ENCODE peak calls at places on chromosomes 11 and 22, in eight cellular contexts. T is IMR-90; H is NCI-H2029 treated with DMSO at 0.1 percent for 48 hours; X is astrocyte of the spinal cord; G is activated naive CD4-positive, alpha-beta T cell; D is left ventricle myocardium inferior; B is EL; C is choroid plexus epithelial cell. F is an unnamed sample.

GRCh38 chr11:61814242-61814957 is 2.4 kb downstream of the FADS1 start:
- DNase-seq in B (peak), H (no peak), C (peak), T (no peak), D (no peak), X (no peak), G (no peak), F (no peak)

GRCh38 chr11:12802418-12803085 is 128.3 kb downstream of the TEAD1 start:
- DNase-seq in X (peak), C (peak), H (peak), B (peak), D (no peak), G (no peak), T (peak), F (peak)

GRCh38 chr11:60428517-60428916 is 855 bp upstream of the MS4A5 start:
- DNase-seq in H (peak), C (no peak), B (no peak), D (no peak), T (no peak), G (no peak), X (no peak), F (no peak)

GRCh38 chr11:133306019-133306418 is 226.3 kb downstream of the OPCML start:
- DNase-seq in H (no peak), C (no peak), T (no peak), B (no peak), X (no peak), D (no peak), G (no peak), F (no peak)

GRCh38 chr22:31278643-31279326 is 13.5 kb downstream of the PIK3IP1 start:
- DNase-seq in H (no peak), X (no peak), G (no peak), D (no peak), C (peak), B (no peak), T (no peak), F (no peak)

GRCh38 chr11:74687237-74688005 is 43.8 kb downstream of the CHRDL2 start:
- DNase-seq in C (no peak), T (peak), H (no peak), X (peak), B (peak), D (no peak), G (no peak), F (no peak)

GRCh38 chr22:46071451-46072029 is 78.8 kb upstream of the PPARA start:
- DNase-seq in C (peak), T (peak), G (peak), H (peak), B (peak), D (peak), X (peak), F (peak)

GRCh38 chr22:22915670-22916035 is 28.0 kb downstream of the IGLL5 start:
- DNase-seq in H (no peak), X (no peak), T (no peak), D (no peak), B (no peak), G (no peak), C (no peak), F (peak)

GRCh38 chr11:110297726-110298297 is 1.4 kb upstream of the RDX start:
- DNase-seq in B (no peak), G (no peak), D (no peak), X (no peak), T (no peak), H (no peak), C (peak), F (no peak)

GRCh38 chr11:122068096-122068495 is 47.9 kb downstream of the BLID start:
- DNase-seq in T (no peak), D (no peak), X (no peak), H (no peak), C (no peak), G (no peak), B (no peak), F (no peak)

GRCh38 chr22:23450434-23450795 is 129.7 kb downstream of the IGLL1 start:
- DNase-seq in C (no peak), B (no peak), H (no peak), X (no peak), T (no peak), G (no peak), D (no peak), F (no peak)

GRCh38 chr11:73760066-73760679 is 701 bp downstream of the RAB6A start:
- DNase-seq in X (peak), C (peak), B (peak), H (no peak), G (no peak), T (peak), D (peak), F (peak)

GRCh38 chr11:2775083-2775625 is 75.4 kb upstream of the KCNQ1OT1 start:
- DNase-seq in G (no peak), C (no peak), D (no peak), X (no peak), H (no peak), T (no peak), B (no peak), F (peak)

GRCh38 chr11:35714882-35715612 is 52.5 kb downstream of the TRIM44 start:
- DNase-seq in G (no peak), H (no peak), X (peak), D (no peak), C (peak), T (peak), B (peak), F (no peak)

GRCh38 chr11:64144587-64145295 is 21.2 kb downstream of the MACROD1 start:
- DNase-seq in B (no peak), X (no peak), H (no peak), T (no peak), G (no peak), D (no peak), C (no peak), F (no peak)

GRCh38 chr22:29071261-29072045 is 1.4 kb upstream of the KREMEN1 start:
- DNase-seq in D (no peak), X (peak), G (no peak), T (peak), B (peak), C (peak), H (no peak), F (peak)

GRCh38 chr11:87281496-87281895 is 243.8 kb downstream of the TMEM135 start:
- DNase-seq in X (peak), C (peak), H (no peak), B (peak), G (no peak), D (no peak), T (peak), F (no peak)

GRCh38 chr22:48075604-48076400 is 1313.4 kb downstream of the TBC1D22A start:
- DNase-seq in D (no peak), T (no peak), X (no peak), G (no peak), C (no peak), H (peak), B (no peak), F (no peak)

GRCh38 chr22:30837531-30837930 is 131.0 kb downstream of the MORC2 start:
- DNase-seq in X (no peak), G (no peak), C (no peak), D (no peak), T (no peak), B (no peak), H (no peak), F (no peak)

GRCh38 chr11:6894097-6894496 is 1.8 kb upstream of the OR2D2 start:
- DNase-seq in T (no peak), X (no peak), G (no peak), H (no peak), D (no peak), B (no peak), C (no peak), F (no peak)

GRCh38 chr11:88281317-88281712 is 56.2 kb downstream of the CTSC start:
- DNase-seq in H (no peak), B (no peak), X (peak), G (no peak), T (no peak), C (peak), D (no peak), F (no peak)

GRCh38 chr11:9838961-9839360 is 175.1 kb downstream of the SWAP70 start:
- DNase-seq in X (peak), T (no peak), G (no peak), D (no peak), H (no peak), B (peak), C (no peak), F (no peak)

GRCh38 chr11:67044496-67044895 is 12.2 kb upstream of the RHOD start:
- DNase-seq in C (peak), T (peak), B (no peak), X (peak), H (no peak), G (no peak), D (no peak), F (no peak)

GRCh38 chr11:123041185-123041584 is 20.8 kb downstream of the HSPA8 start:
- DNase-seq in D (no peak), T (no peak), H (no peak), G (no peak), C (no peak), B (no peak), X (no peak), F (no peak)

GRCh38 chr11:19193916-19194315 is 7.9 kb downstream of the CSRP3 start:
- DNase-seq in X (no peak), H (no peak), D (no peak), C (peak), T (no peak), G (no peak), B (no peak), F (no peak)

GRCh38 chr11:65522640-65523322 is 2.1 kb upstream of the SCYL1 start:
- DNase-seq in C (no peak), D (peak), H (no peak), G (no peak), X (no peak), T (no peak), B (no peak), F (peak)

GRCh38 chr11:74388678-74389327 is 9.4 kb downstream of the PGM2L1 start:
- DNase-seq in G (peak), B (peak), T (peak), X (peak), C (peak), H (peak), D (no peak), F (peak)

GRCh38 chr11:24437123-24437522 is 59.7 kb upstream of the LUZP2 start:
- DNase-seq in B (no peak), G (no peak), H (no peak), C (no peak), T (no peak), D (no peak), X (no peak), F (no peak)

GRCh38 chr11:123020968-123021367 is 39.3 kb upstream of the BSX start:
- DNase-seq in C (peak), B (peak), D (no peak), X (peak), G (no peak), T (peak), H (peak), F (peak)

GRCh38 chr11:118338637-118339061 is 3.9 kb downstream of the CD3D start:
- DNase-seq in C (peak), T (no peak), H (no peak), B (no peak), D (no peak), X (no peak), G (peak), F (no peak)

GRCh38 chr11:78929906-78930220 is 355.2 kb upstream of the NARS2 start:
- DNase-seq in X (no peak), T (no peak), C (no peak), H (no peak), D (no peak), G (no peak), B (no peak), F (no peak)

GRCh38 chr11:12100429-12100828 is 10.0 kb upstream of the MICAL2 start:
- DNase-seq in C (no peak), X (no peak), T (no peak), B (no peak), G (no peak), D (no peak), H (no peak), F (no peak)

GRCh38 chr22:21657361-21658118 is 8.3 kb upstream of the PPIL2 start:
- DNase-seq in X (peak), G (peak), H (peak), C (no peak), D (peak), T (peak), B (peak), F (peak)

GRCh38 chr11:23866641-23867040 is 630.2 kb upstream of the LUZP2 start:
- DNase-seq in X (peak), B (peak), C (no peak), H (no peak), G (no peak), T (peak), D (no peak), F (no peak)

F was measured in left lung.